ENCODE peak calls at places on chromosomes 7 and 10, in six cellular contexts. V is upper lobe of right lung; G is CD8-positive, alpha-beta T cell; H is Karpas-422; A is CD4-positive, CD25-positive, alpha-beta regulatory T cell; S is right lobe of liver. M is an unnamed sample.
A peak's percentile ranks its signal among the peaks of the same experiment; 100 is the strongest.

GRCh38 chr7:2141656-2142055 is 91.1 kb downstream of the MAD1L1 start:
- DNase-seq in V (no peak), G (no peak), H (no peak), A (no peak), S (peak; percentile 36), M (no peak)

GRCh38 chr10:32332299-32332750 is 14.6 kb downstream of the EPC1 start:
- DNase-seq in A (peak; percentile 82), G (peak; percentile 73), V (no peak), S (no peak), H (no peak), M (no peak)

GRCh38 chr7:106217089-106217542 is 67.7 kb downstream of the NAMPT start:
- DNase-seq in H (no peak), A (no peak), S (peak; percentile 90), G (no peak), V (peak; percentile 82), M (no peak)

GRCh38 chr7:50653997-50654425 is 88.8 kb upstream of the DDC start:
- DNase-seq in H (no peak), G (no peak), S (no peak), V (no peak), A (no peak), M (no peak)

GRCh38 chr7:1536768-1537630 is 6.5 kb downstream of the MAFK start:
- DNase-seq in A (no peak), S (peak; percentile 93), V (peak; percentile 95), H (no peak), G (no peak), M (no peak)

GRCh38 chr10:29386347-29386999 is 97.6 kb downstream of the LYZL1 start:
- DNase-seq in A (peak; percentile 29), G (no peak), H (peak; percentile 61), V (no peak), S (no peak), M (no peak)

GRCh38 chr7:69062020-69062760 is 536.1 kb upstream of the AUTS2 start:
- DNase-seq in V (no peak), G (no peak), S (no peak), A (no peak), H (no peak), M (no peak)

GRCh38 chr7:36286241-36286640 is 103.4 kb upstream of the ANLN start:
- DNase-seq in H (peak; percentile 71), S (no peak), V (no peak), G (peak; percentile 64), A (peak; percentile 50), M (no peak)

GRCh38 chr10:60282771-60283353 is 106.8 kb downstream of the ANK3 start:
- DNase-seq in V (no peak), A (no peak), S (no peak), H (peak; percentile 72), G (no peak), M (no peak)

DNA sequence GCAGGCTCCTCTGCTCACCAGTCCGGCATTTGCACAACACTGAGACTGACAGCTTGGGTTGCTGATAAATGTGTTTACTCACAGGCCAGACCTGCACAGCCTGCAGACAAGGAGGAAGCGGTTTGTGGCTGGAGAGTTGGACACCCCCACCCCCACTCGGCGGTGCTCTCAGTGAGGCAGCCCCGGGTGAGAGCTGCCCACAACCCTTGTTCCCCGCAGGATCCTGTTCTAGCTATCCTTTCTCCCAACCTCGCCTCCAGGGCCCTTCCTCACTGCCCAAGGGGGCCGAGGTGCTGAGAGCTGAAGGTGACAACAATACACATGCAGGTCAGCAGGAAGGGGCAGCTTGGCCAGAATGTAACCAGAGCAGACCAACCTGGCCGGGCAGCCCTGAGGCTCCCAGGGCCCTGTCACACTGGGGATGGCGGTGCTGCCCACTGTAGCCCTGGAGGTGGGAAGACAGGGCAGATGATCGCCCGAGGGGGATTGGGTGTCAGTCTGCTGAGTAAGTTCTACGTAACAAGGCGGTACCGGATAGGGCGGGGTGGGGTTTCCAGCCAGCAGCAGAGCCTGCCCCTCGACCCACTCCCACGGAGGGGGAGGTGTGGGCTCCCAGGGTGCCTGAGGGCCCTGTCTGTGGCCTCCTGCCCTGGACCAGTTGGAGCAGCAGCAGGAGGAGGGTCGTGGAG is 2.1 kb upstream of the ADAM8 start:
- DNase-seq in S (peak; percentile 85), H (no peak), A (peak; percentile 28), G (peak; percentile 67), V (peak; percentile 78), M (no peak)
- H3K27ac ChIP-seq in S (peak overlapping the region; percentile 39), H (no peak overlapping the region), A (peak overlapping the region; percentile 95), G (peak overlapping the region; percentile 58), V (peak overlapping the region; percentile 63), M (no peak overlapping the region)

DNA sequence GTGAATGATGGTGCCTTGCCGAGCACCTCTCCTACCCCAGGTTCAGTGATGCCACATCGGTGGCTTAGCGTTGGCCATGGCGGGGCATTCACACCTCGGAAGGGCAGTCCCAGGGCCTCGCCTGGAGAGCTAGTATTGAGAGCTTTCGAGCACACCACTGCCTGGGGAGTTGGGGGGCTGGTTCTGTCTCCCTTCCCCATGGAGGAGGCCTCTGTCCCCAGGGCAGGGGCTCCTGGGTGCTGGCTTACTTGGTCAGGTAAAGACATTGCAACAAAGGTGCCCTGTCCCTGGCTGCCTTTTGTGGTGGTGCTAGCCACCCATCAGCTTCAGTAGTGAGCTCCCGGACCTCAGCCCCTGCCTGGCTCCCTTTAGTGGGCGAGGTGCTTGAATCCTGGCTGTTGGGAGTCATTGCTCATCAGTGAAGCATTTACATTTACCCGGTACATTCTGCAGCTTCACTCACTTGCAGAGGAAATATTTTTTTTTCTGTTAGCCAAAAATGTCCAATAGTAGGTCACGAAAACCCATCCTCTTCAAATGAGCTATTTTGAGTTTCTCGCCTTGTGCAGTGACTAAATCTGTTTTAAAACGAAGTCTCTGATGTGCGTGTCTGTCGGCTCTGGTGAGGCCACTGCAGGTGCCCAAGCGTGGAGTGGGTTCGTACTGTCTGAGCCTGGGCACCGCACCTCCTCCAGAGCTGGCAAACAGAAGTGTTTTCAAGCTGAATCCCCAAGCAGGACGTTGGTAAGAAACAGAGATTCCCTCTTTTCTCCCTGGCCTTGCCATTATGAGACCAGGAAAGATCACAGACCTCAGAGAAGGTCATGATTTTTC is 95.5 kb downstream of the INPP5A start:
- DNase-seq in A (no peak), G (no peak), V (peak; percentile 44), H (no peak), S (peak; percentile 46), M (no peak)
- H3K27ac ChIP-seq in A (no peak overlapping the region), G (no peak overlapping the region), V (no peak overlapping the region), H (no peak overlapping the region), S (no peak overlapping the region), M (no peak overlapping the region)

GRCh38 chr10:45419673-45420020 is 45.6 kb downstream of the ALOX5 start:
- DNase-seq in S (no peak), G (no peak), V (no peak), A (no peak), H (no peak), M (no peak)

GRCh38 chr10:45418859-45419672 is 45.0 kb downstream of the ALOX5 start:
- DNase-seq in S (peak; percentile 78), A (no peak), H (no peak), G (peak; percentile 57), V (peak; percentile 83), M (no peak)

GRCh38 chr10:45418417-45418858 is 44.4 kb downstream of the ALOX5 start:
- DNase-seq in V (no peak), H (no peak), A (no peak), S (no peak), G (no peak), M (no peak)

GRCh38 chr10:45416603-45417002 is 42.6 kb downstream of the ALOX5 start:
- DNase-seq in S (no peak), A (no peak), G (no peak), V (no peak), H (no peak), M (no peak)

GRCh38 chr10:45417746-45418145 is 43.7 kb downstream of the ALOX5 start:
- DNase-seq in V (peak; percentile 40), A (no peak), S (no peak), G (no peak), H (no peak), M (no peak)
- H3K27ac ChIP-seq in V (peak overlapping the region; percentile 91), A (no peak overlapping the region), S (no peak overlapping the region), G (no peak overlapping the region), H (no peak overlapping the region), M (no peak overlapping the region)

DNA sequence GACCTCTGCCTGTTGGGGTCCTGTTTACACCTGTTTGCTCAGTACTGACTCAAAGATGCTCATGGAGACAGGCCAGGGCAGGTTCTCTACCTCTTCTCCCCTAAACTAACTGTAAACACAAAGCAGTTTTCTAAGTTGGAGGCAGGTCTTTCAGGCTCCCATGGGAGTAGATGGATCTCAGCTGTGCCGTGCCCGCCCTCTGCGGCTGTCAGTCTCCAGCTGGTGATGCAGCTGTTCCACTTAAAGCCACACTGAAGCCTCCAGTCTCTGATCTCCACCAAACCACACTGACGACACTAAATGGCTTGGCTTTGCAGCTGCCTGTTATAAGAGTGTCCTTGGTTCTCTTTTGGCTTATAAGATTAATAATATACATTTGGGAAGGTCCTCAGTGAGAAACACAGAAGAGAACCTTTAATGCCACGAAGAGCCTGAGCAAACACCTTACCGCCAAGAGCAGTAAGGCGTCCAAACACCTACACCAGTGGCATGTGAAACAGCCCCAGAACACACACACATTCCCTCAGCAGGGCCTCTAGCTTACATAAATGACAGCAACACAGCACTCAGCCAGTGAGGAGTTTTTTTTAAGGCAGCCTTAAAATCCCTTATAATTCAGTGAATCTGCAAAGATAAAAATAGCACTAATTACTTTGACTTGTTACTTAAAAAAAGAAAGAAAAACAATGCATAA is 60.4 kb upstream of the KCNIP2 start:
- DNase-seq in S (no peak), H (peak; percentile 60), A (no peak), G (no peak), V (no peak), M (no peak)
- H3K27ac ChIP-seq in S (no peak overlapping the region), H (peak overlapping the region; percentile 34), A (no peak overlapping the region), G (no peak overlapping the region), V (no peak overlapping the region), M (no peak overlapping the region)

DNA sequence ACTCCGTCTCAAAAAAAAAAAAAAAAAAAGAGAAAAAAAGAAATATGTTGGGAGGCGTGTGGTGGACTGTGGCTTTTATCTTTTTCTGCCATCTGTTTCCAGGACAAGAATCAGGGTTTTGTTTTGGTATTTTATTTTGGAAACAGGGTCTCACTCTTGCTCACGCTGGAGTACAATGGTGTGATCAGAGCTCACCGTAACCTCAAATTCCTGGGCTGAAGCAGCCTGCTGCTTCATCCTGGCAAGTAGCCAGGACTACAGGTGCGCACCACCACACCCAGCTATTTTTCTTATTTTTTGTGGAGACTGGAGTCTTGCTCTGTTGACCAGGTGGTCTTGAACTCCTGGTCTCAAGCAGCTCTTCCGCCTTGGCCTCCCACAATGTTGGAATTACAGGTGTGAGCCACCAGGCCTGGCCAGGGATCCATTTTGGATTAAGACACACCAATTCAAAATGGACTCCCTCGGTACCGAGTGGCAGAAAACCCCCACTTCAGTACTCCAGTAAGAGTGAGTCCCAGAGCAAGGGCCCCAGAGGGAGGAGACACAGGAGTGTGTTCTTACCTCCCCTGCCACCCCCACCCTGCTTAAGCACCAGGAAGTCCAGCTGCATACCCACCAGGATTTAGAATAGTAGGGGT is 6.7 kb downstream of the MTURN start:
- DNase-seq in S (no peak), G (no peak), V (no peak), A (no peak), H (no peak), M (no peak)
- H3K27ac ChIP-seq in S (no peak overlapping the region), G (no peak overlapping the region), V (peak overlapping the region; percentile 79), A (no peak overlapping the region), H (peak overlapping the region; percentile 20), M (no peak overlapping the region)

DNA sequence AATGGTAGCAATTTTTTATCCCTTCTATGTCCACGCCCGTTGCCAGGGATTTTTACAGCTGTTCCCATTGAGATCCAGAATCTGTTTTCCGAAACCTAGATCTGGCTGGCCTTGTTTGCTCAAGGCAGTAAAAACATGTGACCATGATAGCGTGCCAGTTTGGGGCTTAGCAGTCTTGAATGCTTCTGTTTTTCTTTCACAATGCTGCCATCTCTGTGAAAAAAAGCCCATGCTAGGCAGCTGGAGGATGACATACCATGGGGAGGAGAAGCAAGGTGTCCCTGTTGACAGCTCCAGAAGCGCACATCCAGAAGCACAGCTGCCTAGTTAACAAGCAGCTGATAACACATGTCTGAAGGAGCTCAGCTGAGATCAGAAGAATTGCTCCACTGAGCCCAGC is 2.2 kb upstream of the ZNF92 start:
- DNase-seq in V (no peak), S (no peak), A (no peak), G (no peak), H (no peak), M (no peak)
- H3K27ac ChIP-seq in V (no peak overlapping the region), S (no peak overlapping the region), A (no peak overlapping the region), G (no peak overlapping the region), H (no peak overlapping the region), M (no peak overlapping the region)